ENCODE peak calls at places on chromosome 21, in seven cellular contexts. D is tibial nerve, K is adrenal gland, X is Peyer's patch, R is osteoblast, O is heart right ventricle, P is PC-3. Q is an unnamed sample.
A peak's percentile ranks its signal among the peaks of the same experiment; 100 is the strongest.

GRCh38 chr21:44893948-44894656 is 20.6 kb upstream of the PTTG1IP start:
- DNase-seq in R (no peak), O (peak; percentile 2), P (no peak), D (no peak), K (no peak), X (no peak), Q (no peak)

GRCh38 chr21:38301321-38302214 is 44.8 kb downstream of the KCNJ15 start:
- DNase-seq in K (no peak), X (no peak), P (no peak), D (no peak), O (no peak), R (no peak), Q (no peak)

GRCh38 chr21:20329636-20330035 is 668.6 kb upstream of the NCAM2 start:
- DNase-seq in K (no peak), R (no peak), X (no peak), P (no peak), O (no peak), D (no peak), Q (no peak)

GRCh38 chr21:20591294-20591693 is 406.9 kb upstream of the NCAM2 start:
- DNase-seq in P (peak; percentile 29), R (no peak), K (no peak), O (no peak), D (no peak), X (no peak), Q (no peak)

GRCh38 chr21:25313891-25314646 is 293.2 kb downstream of the MRPL39 start:
- DNase-seq in X (no peak), O (no peak), P (peak; percentile 63), D (no peak), K (no peak), R (no peak), Q (peak; percentile 16)

GRCh38 chr21:32645261-32646182 is 33.3 kb upstream of the CFAP298 start:
- DNase-seq in K (no peak), R (no peak), P (no peak), O (no peak), D (no peak), X (no peak), Q (no peak)

GRCh38 chr21:42097860-42098259 is 26.7 kb downstream of the UMODL1 start:
- DNase-seq in P (peak; percentile 96), R (peak; percentile 99), K (peak; percentile 93), O (no peak), X (peak; percentile 63), D (no peak), Q (peak; percentile 22)

GRCh38 chr21:43881918-43882317 is 16.9 kb downstream of the AGPAT3 start:
- DNase-seq in O (no peak), X (peak; percentile 32), K (no peak), D (no peak), R (no peak), P (no peak), Q (no peak)

GRCh38 chr21:26179501-26179900 is 8.9 kb upstream of the APP start:
- DNase-seq in X (no peak), K (no peak), D (no peak), P (no peak), R (no peak), O (no peak), Q (no peak)

GRCh38 chr21:42587036-42587435 is 66.4 kb upstream of the PDE9A start:
- DNase-seq in X (no peak), K (no peak), P (no peak), D (no peak), O (no peak), R (peak; percentile 73), Q (no peak)

GRCh38 chr21:43369124-43369523 is 57.8 kb downstream of the SIK1 start:
- DNase-seq in O (peak; percentile 4), K (peak; percentile 94), P (peak; percentile 35), R (no peak), D (no peak), X (no peak), Q (no peak)

GRCh38 chr21:42098957-42099547 is 27.9 kb downstream of the UMODL1 start:
- DNase-seq in K (no peak), D (no peak), P (no peak), R (no peak), O (no peak), X (no peak), Q (no peak)

GRCh38 chr21:18235545-18235944 is 9.1 kb upstream of the CHODL start:
- DNase-seq in X (no peak), R (no peak), K (no peak), O (no peak), P (no peak), D (no peak), Q (no peak)

GRCh38 chr21:28959367-28960099 is 33.1 kb downstream of the LTN1 start:
- DNase-seq in O (no peak), D (no peak), X (no peak), P (peak; percentile 40), R (no peak), K (no peak), Q (no peak)

GRCh38 chr21:33205476-33205875 is 24.3 kb upstream of the IFNAR2 start:
- DNase-seq in X (no peak), K (no peak), D (no peak), P (no peak), R (no peak), O (no peak), Q (no peak)

GRCh38 chr21:39037807-39038405 is 145.3 kb downstream of the PSMG1 start:
- DNase-seq in P (no peak), X (no peak), R (no peak), D (no peak), O (no peak), K (no peak), Q (no peak)

GRCh38 chr21:37579356-37579755 is 212.8 kb downstream of the DYRK1A start:
- DNase-seq in O (no peak), X (no peak), R (no peak), P (no peak), K (no peak), D (no peak), Q (no peak)

GRCh38 chr21:18144341-18144740 is 100.3 kb upstream of the CHODL start:
- DNase-seq in O (no peak), X (no peak), P (no peak), D (no peak), K (no peak), R (no peak), Q (no peak)

GRCh38 chr21:33383056-33383888 is 19.9 kb upstream of the IFNGR2 start:
- DNase-seq in X (peak; percentile 68), K (peak; percentile 83), R (peak; percentile 85), P (peak; percentile 95), O (no peak), D (no peak), Q (peak; percentile 74)

GRCh38 chr21:34935452-34935851 is 113.7 kb downstream of the RUNX1 start:
- DNase-seq in X (no peak), R (no peak), D (no peak), O (no peak), K (no peak), P (no peak), Q (no peak)

GRCh38 chr21:34933609-34934345 is 115.3 kb downstream of the RUNX1 start:
- DNase-seq in K (no peak), D (no peak), R (no peak), P (no peak), O (no peak), X (no peak), Q (peak; percentile 44)

GRCh38 chr21:34934350-34934749 is 114.8 kb downstream of the RUNX1 start:
- DNase-seq in D (no peak), X (no peak), K (no peak), R (no peak), O (no peak), P (no peak), Q (no peak)

GRCh38 chr21:34930971-34931370 is 118.1 kb downstream of the RUNX1 start:
- DNase-seq in P (no peak), R (no peak), O (no peak), X (no peak), K (no peak), D (no peak), Q (no peak)

GRCh38 chr21:34932233-34932632 is 116.9 kb downstream of the RUNX1 start:
- DNase-seq in R (no peak), K (no peak), O (no peak), X (no peak), P (no peak), D (no peak), Q (no peak)
- H3K4me1 ChIP-seq in R (peaks cover 22% of the 10 kb centered on the region), K (no peaks in the 10 kb centered on the region), O (no peaks in the 10 kb centered on the region), X (no peaks in the 10 kb centered on the region), P (peaks cover 20% of the 10 kb centered on the region), D (peaks cover 4% of the 10 kb centered on the region), Q (peaks cover 11% of the 10 kb centered on the region)

GRCh38 chr21:27562303-27562702 is 595.4 kb upstream of the ADAMTS5 start:
- DNase-seq in D (no peak), O (no peak), P (no peak), R (no peak), K (no peak), X (no peak), Q (no peak)
- H3K9me3 ChIP-seq in D (no peaks in the 10 kb centered on the region), O (no peaks in the 10 kb centered on the region), P (no peaks in the 10 kb centered on the region), R (no peaks in the 10 kb centered on the region), K (no peaks in the 10 kb centered on the region), X (no peaks in the 10 kb centered on the region), Q (no peaks in the 10 kb centered on the region)

GRCh38 chr21:46454142-46454541 is 4.5 kb upstream of the DIP2A start:
- DNase-seq in P (no peak), O (no peak), R (peak; percentile 66), K (no peak), D (no peak), X (no peak), Q (no peak)

GRCh38 chr21:46454634-46455390 is 3.9 kb upstream of the DIP2A start:
- DNase-seq in P (no peak), K (no peak), R (peak; percentile 82), X (no peak), O (no peak), D (no peak), Q (no peak)

GRCh38 chr21:46456750-46457149 is 1.9 kb upstream of the DIP2A start:
- DNase-seq in O (no peak), P (no peak), R (no peak), K (no peak), X (no peak), D (no peak), Q (no peak)

GRCh38 chr21:46457801-46458314 is 833 bp upstream of the DIP2A start:
- DNase-seq in X (no peak), P (peak; percentile 25), O (peak; percentile 53), K (peak; percentile 58), R (no peak), D (no peak), Q (peak; percentile 58)

GRCh38 chr21:46455575-46456385 is 2.9 kb upstream of the DIP2A start:
- DNase-seq in X (no peak), K (peak; percentile 53), D (no peak), O (no peak), R (peak; percentile 90), P (peak; percentile 64), Q (peak; percentile 17)
- H3K4me1 ChIP-seq in X (peaks cover 12% of the 10 kb centered on the region), K (peaks cover 57% of the 10 kb centered on the region), D (peaks cover 34% of the 10 kb centered on the region), O (peaks cover 47% of the 10 kb centered on the region), R (peaks cover 36% of the 10 kb centered on the region), P (peaks cover 28% of the 10 kb centered on the region), Q (peaks cover 6% of the 10 kb centered on the region)

DNA sequence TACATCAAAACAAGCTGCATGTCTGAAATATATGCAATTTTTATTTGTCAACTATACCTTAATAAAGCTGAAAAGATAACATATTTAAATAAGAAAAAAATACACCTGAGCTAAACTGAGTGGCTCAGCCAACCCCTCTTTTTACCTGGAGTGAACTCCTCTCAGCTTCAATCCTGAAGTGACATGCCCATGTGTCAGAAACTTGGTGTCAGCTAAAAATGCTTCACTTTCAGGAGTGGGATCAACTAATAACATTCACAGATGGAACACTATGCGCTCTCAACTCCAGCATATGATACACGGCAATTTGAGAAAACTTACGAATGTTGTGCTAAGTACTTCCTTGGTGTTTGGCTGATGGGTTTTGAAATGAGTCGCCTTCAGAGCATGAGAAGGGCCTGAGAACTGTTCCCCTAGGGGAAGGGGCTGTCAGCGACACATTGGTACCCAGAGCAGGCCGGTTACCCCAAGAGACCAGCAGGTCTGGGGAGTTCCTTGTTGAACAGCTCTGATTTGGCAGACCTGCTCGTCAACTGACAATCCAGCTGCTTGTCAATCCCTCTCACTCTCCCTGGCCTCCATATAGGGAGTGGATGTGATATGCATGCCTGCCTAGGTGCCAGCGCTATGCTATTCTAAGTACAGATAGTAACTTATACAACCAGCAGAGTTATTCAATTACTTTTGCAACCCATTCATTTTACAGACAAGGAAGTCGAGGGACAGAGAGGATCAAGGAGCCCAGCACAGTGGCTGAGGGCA is 267.7 kb downstream of the PCP4 start:
- DNase-seq in O (no peak), P (no peak), D (no peak), K (no peak), R (no peak), X (no peak), Q (no peak)
- H3K9me3 ChIP-seq in O (no peaks in the 10 kb centered on the region), P (no peaks in the 10 kb centered on the region), D (no peaks in the 10 kb centered on the region), K (no peaks in the 10 kb centered on the region), R (peaks cover 1% of the 10 kb centered on the region), X (no peaks in the 10 kb centered on the region), Q (no peaks in the 10 kb centered on the region)

Q was measured in SJCRH30.